ENCODE peak calls at places on chromosomes 4 and X, in six cellular contexts. One of them, this sample, is unnamed.

GRCh38 chrX:9164535-9165425 is 130.9 kb upstream of the FAM9B start:
- DNase-seq in IMR-90: no peak
- DNase-seq in testis: no peak
- DNase-seq in upper lobe of right lung: no peak
- DNase-seq in aorta: no peak
- DNase-seq in Caco-2: no peak
- DNase-seq in this sample: no peak

GRCh38 chrX:16664626-16665025 is 14.7 kb downstream of the S100G start:
- DNase-seq in upper lobe of right lung: no peak
- DNase-seq in Caco-2: no peak
- DNase-seq in testis: no peak
- DNase-seq in IMR-90: no peak
- DNase-seq in aorta: no peak
- DNase-seq in this sample: peak; percentile 46

GRCh38 chr4:158826057-158826456 is 57.2 kb downstream of the FNIP2 start:
- DNase-seq in Caco-2: no peak
- DNase-seq in upper lobe of right lung: no peak
- DNase-seq in testis: no peak
- DNase-seq in IMR-90: peak; percentile 26
- DNase-seq in aorta: no peak
- DNase-seq in this sample: no peak

GRCh38 chr4:70920592-70920991 is 18.4 kb downstream of the MOB1B start:
- DNase-seq in aorta: no peak
- DNase-seq in IMR-90: no peak
- DNase-seq in Caco-2: no peak
- DNase-seq in testis: no peak
- DNase-seq in upper lobe of right lung: no peak
- DNase-seq in this sample: no peak

GRCh38 chrX:43974076-43974475 is 886 bp upstream of the NDP start:
- DNase-seq in IMR-90: no peak
- DNase-seq in testis: no peak
- DNase-seq in Caco-2: no peak
- DNase-seq in upper lobe of right lung: no peak
- DNase-seq in aorta: no peak
- DNase-seq in this sample: no peak

GRCh38 chrX:57519578-57520118 is 72.2 kb upstream of the ZXDB start:
- DNase-seq in Caco-2: no peak
- DNase-seq in aorta: no peak
- DNase-seq in testis: no peak
- DNase-seq in upper lobe of right lung: no peak
- DNase-seq in IMR-90: no peak
- DNase-seq in this sample: no peak

GRCh38 chr4:103934178-103934789 is 214.5 kb upstream of the TACR3 start:
- DNase-seq in IMR-90: peak; percentile 28
- DNase-seq in testis: peak; percentile 52
- DNase-seq in Caco-2: peak; percentile 34
- DNase-seq in aorta: no peak
- DNase-seq in upper lobe of right lung: no peak
- DNase-seq in this sample: peak; percentile 43

GRCh38 chr4:147284935-147285334 is 196.0 kb upstream of the EDNRA start:
- DNase-seq in aorta: no peak
- DNase-seq in Caco-2: no peak
- DNase-seq in upper lobe of right lung: no peak
- DNase-seq in testis: no peak
- DNase-seq in IMR-90: no peak
- DNase-seq in this sample: no peak

GRCh38 chrX:20267924-20268701 is 1.4 kb upstream of the RPS6KA3 start:
- DNase-seq in Caco-2: peak; percentile 9
- DNase-seq in IMR-90: no peak
- DNase-seq in upper lobe of right lung: peak; percentile 74
- DNase-seq in aorta: peak; percentile 74
- DNase-seq in testis: peak; percentile 37
- DNase-seq in this sample: peak; percentile 73

GRCh38 chr4:113469023-113469390 is 292.5 kb downstream of the CAMK2D start:
- DNase-seq in Caco-2: no peak
- DNase-seq in IMR-90: peak; percentile 43
- DNase-seq in upper lobe of right lung: no peak
- DNase-seq in testis: no peak
- DNase-seq in aorta: no peak
- DNase-seq in this sample: no peak

GRCh38 chrX:43655961-43656494 is at the start of gene MAOA:
- DNase-seq in testis: peak; percentile 58
- DNase-seq in aorta: peak; percentile 84
- DNase-seq in Caco-2: no peak
- DNase-seq in IMR-90: no peak
- DNase-seq in upper lobe of right lung: peak; percentile 92
- DNase-seq in this sample: peak; percentile 61

GRCh38 chr4:8702020-8702495 is 109.5 kb downstream of the CPZ start:
- DNase-seq in aorta: no peak
- DNase-seq in upper lobe of right lung: peak; percentile 25
- DNase-seq in Caco-2: no peak
- DNase-seq in testis: no peak
- DNase-seq in IMR-90: no peak
- DNase-seq in this sample: peak; percentile 42

GRCh38 chr4:98476891-98477290 is 181.5 kb downstream of the TSPAN5 start:
- DNase-seq in IMR-90: no peak
- DNase-seq in upper lobe of right lung: no peak
- DNase-seq in testis: no peak
- DNase-seq in Caco-2: no peak
- DNase-seq in aorta: no peak
- DNase-seq in this sample: no peak

GRCh38 chrX:23935116-23935515 is 27.3 kb downstream of the CXorf58 start:
- DNase-seq in IMR-90: no peak
- DNase-seq in upper lobe of right lung: no peak
- DNase-seq in testis: no peak
- DNase-seq in Caco-2: no peak
- DNase-seq in aorta: no peak
- DNase-seq in this sample: no peak

GRCh38 chr4:53591372-53591892 is at the start of gene LNX1:
- DNase-seq in upper lobe of right lung: peak; percentile 87
- DNase-seq in testis: no peak
- DNase-seq in Caco-2: peak; percentile 96
- DNase-seq in aorta: peak; percentile 48
- DNase-seq in IMR-90: no peak
- DNase-seq in this sample: peak; percentile 62

GRCh38 chr4:20337261-20337664 is 85.6 kb downstream of the SLIT2 start:
- DNase-seq in testis: no peak
- DNase-seq in upper lobe of right lung: no peak
- DNase-seq in aorta: no peak
- DNase-seq in IMR-90: peak; percentile 15
- DNase-seq in Caco-2: no peak
- DNase-seq in this sample: no peak

GRCh38 chr4:174193438-174194015 is 89.9 kb downstream of the FBXO8 start:
- DNase-seq in upper lobe of right lung: no peak
- DNase-seq in IMR-90: peak; percentile 7
- DNase-seq in Caco-2: peak; percentile 47
- DNase-seq in aorta: no peak
- DNase-seq in testis: no peak
- DNase-seq in this sample: no peak

GRCh38 chr4:182307746-182308145 is 64.5 kb downstream of the TENM3 start:
- DNase-seq in Caco-2: no peak
- DNase-seq in upper lobe of right lung: no peak
- DNase-seq in testis: peak; percentile 20
- DNase-seq in IMR-90: peak; percentile 97
- DNase-seq in aorta: no peak
- DNase-seq in this sample: no peak

GRCh38 chr4:88880501-88881226 is 176.3 kb downstream of the FAM13A start:
- DNase-seq in testis: no peak
- DNase-seq in IMR-90: no peak
- DNase-seq in aorta: no peak
- DNase-seq in upper lobe of right lung: no peak
- DNase-seq in Caco-2: no peak
- DNase-seq in this sample: no peak

GRCh38 chrX:15204130-15204751 is 65.6 kb downstream of the ASB9 start:
- DNase-seq in upper lobe of right lung: no peak
- DNase-seq in testis: no peak
- DNase-seq in Caco-2: no peak
- DNase-seq in aorta: no peak
- DNase-seq in IMR-90: no peak
- DNase-seq in this sample: no peak

GRCh38 chrX:11533211-11533651 is 132.5 kb downstream of the ARHGAP6 start:
- DNase-seq in aorta: no peak
- DNase-seq in IMR-90: peak; percentile 89
- DNase-seq in testis: no peak
- DNase-seq in Caco-2: peak; percentile 18
- DNase-seq in upper lobe of right lung: no peak
- DNase-seq in this sample: peak; percentile 28

GRCh38 chr4:155757745-155758265 is 1.0 kb upstream of the GUCY1B1 start:
- DNase-seq in IMR-90: no peak
- DNase-seq in Caco-2: no peak
- DNase-seq in aorta: no peak
- DNase-seq in upper lobe of right lung: no peak
- DNase-seq in testis: no peak
- DNase-seq in this sample: no peak

GRCh38 chr4:8901335-8901734 is 29.7 kb upstream of the HMX1 start:
- DNase-seq in Caco-2: no peak
- DNase-seq in aorta: peak; percentile 8
- DNase-seq in IMR-90: no peak
- DNase-seq in testis: no peak
- DNase-seq in upper lobe of right lung: no peak
- DNase-seq in this sample: no peak

GRCh38 chrX:48676893-48677270 is 6.7 kb upstream of the WAS start:
- DNase-seq in testis: no peak
- DNase-seq in upper lobe of right lung: no peak
- DNase-seq in IMR-90: no peak
- DNase-seq in aorta: no peak
- DNase-seq in Caco-2: no peak
- DNase-seq in this sample: peak; percentile 65

GRCh38 chrX:48681539-48682183 is 1.9 kb upstream of the WAS start:
- DNase-seq in upper lobe of right lung: no peak
- DNase-seq in IMR-90: no peak
- DNase-seq in Caco-2: no peak
- DNase-seq in aorta: no peak
- DNase-seq in testis: no peak
- DNase-seq in this sample: no peak

GRCh38 chrX:48676106-48676892 is 7.3 kb upstream of the WAS start:
- DNase-seq in aorta: peak; percentile 93
- DNase-seq in testis: peak; percentile 89
- DNase-seq in upper lobe of right lung: peak; percentile 94
- DNase-seq in IMR-90: peak; percentile 75
- DNase-seq in Caco-2: peak; percentile 92
- DNase-seq in this sample: peak; percentile 98

GRCh38 chrX:48683411-48683982 is at the start of gene WAS:
- DNase-seq in Caco-2: no peak
- DNase-seq in upper lobe of right lung: peak; percentile 64
- DNase-seq in IMR-90: no peak
- DNase-seq in aorta: peak; percentile 59
- DNase-seq in testis: no peak
- DNase-seq in this sample: peak; percentile 17

DNA sequence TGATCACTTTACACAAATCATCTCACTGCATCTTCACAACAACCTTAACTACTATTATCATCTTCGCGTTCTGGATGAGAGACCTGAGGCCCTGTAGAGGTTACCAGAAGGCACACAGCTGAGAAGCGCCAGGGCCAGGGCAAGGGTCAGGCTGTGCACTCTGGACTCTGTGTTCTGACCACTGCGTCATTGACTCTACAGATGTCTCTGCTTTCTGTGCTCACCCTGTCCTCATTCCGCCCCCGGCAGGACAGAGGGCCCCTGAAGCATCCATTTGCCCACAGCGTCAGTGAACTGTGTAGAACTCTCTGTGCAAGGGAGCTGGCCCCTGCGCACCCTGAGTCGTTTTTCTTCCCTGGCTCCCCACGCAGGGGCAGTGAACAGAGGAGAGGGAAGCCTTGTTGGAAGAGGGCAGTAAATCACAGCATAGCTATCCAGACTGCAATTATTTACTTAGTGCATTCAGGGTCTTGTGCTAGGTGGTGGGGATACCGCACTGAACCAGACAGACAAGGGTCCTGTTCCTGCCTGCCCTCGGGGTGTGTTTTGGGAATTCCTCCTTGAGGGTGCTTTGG is 6.1 kb upstream of the WAS start:
- DNase-seq in IMR-90: no peak
- DNase-seq in upper lobe of right lung: no peak
- DNase-seq in aorta: no peak
- DNase-seq in testis: no peak
- DNase-seq in Caco-2: peak; percentile 32
- DNase-seq in this sample: no peak
- H3K4me3 ChIP-seq in IMR-90: no peak overlapping the region
- H3K4me3 ChIP-seq in upper lobe of right lung: no peak overlapping the region
- H3K4me3 ChIP-seq in aorta: no peak overlapping the region
- H3K4me3 ChIP-seq in testis: no peak overlapping the region
- H3K4me3 ChIP-seq in Caco-2: peak overlapping the region; percentile 82
- H3K4me3 ChIP-seq in this sample: peak overlapping the region; percentile 74

DNA sequence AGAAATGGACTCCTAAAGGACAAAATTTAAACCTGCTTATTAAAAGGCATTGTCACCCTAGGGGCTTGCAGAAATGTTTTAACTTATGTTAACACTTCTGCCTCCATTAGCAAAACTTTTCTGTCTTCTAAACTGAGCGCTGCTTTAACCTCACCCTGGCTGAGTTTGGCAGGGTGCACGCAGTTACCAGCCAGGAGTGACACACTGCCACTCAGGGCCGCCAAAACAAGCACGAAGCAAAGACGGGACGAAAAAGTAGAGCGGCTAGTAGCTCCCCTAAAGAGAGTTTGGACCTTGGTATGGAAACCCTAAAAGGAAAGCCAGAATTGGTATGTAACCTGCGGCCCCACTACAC is 23.8 kb upstream of the UVSSA start:
- DNase-seq in upper lobe of right lung: no peak
- DNase-seq in testis: no peak
- DNase-seq in Caco-2: no peak
- DNase-seq in IMR-90: no peak
- DNase-seq in aorta: no peak
- DNase-seq in this sample: no peak
- H3K36me3 ChIP-seq in upper lobe of right lung: peaks cover 59% of the 10 kb centered on the region
- H3K36me3 ChIP-seq in testis: no peaks in the 10 kb centered on the region
- H3K36me3 ChIP-seq in Caco-2: peaks cover 1% of the 10 kb centered on the region
- H3K36me3 ChIP-seq in IMR-90: peaks cover 58% of the 10 kb centered on the region
- H3K36me3 ChIP-seq in aorta: no peaks in the 10 kb centered on the region
- H3K36me3 ChIP-seq in this sample: peaks cover 11% of the 10 kb centered on the region

GRCh38 chrX:139691493-139691842 is 16.5 kb downstream of the MCF2 start:
- DNase-seq in testis: peak; percentile 26
- DNase-seq in upper lobe of right lung: no peak
- DNase-seq in Caco-2: no peak
- DNase-seq in aorta: no peak
- DNase-seq in IMR-90: no peak
- DNase-seq in this sample: no peak
- H3K4me3 ChIP-seq in testis: no peak overlapping the region
- H3K4me3 ChIP-seq in upper lobe of right lung: peak overlapping the region; percentile 35
- H3K4me3 ChIP-seq in Caco-2: no peak overlapping the region
- H3K4me3 ChIP-seq in aorta: no peak overlapping the region
- H3K4me3 ChIP-seq in IMR-90: no peak overlapping the region
- H3K4me3 ChIP-seq in this sample: peak overlapping the region; percentile 39

DNA sequence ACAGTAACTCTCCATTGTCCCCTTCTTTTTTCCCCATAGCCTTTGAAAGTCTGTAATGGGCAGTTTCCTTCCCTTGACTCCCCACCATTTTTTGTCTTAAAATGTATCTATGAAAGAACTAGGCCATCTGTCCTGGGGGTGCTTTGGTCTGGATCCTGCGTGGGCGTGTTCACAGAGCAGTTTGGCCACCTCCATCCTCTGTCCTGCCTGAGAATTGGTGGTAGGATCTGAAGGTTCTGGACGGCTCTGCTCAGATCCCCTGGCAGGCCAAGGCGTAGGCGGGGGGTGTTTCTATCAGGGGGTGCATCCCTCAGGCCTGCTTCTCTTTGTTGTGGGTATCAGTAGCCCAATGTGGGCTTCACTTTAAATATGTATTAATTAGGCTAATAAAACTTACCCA is 107.1 kb downstream of the FAM193A start:
- DNase-seq in aorta: no peak
- DNase-seq in IMR-90: no peak
- DNase-seq in Caco-2: no peak
- DNase-seq in upper lobe of right lung: peak; percentile 19
- DNase-seq in testis: peak; percentile 1
- DNase-seq in this sample: no peak
- H3K36me3 ChIP-seq in aorta: peaks cover 7% of the 10 kb centered on the region
- H3K36me3 ChIP-seq in IMR-90: peaks cover 57% of the 10 kb centered on the region
- H3K36me3 ChIP-seq in Caco-2: peaks cover 2% of the 10 kb centered on the region
- H3K36me3 ChIP-seq in upper lobe of right lung: peaks cover 84% of the 10 kb centered on the region
- H3K36me3 ChIP-seq in testis: no peaks in the 10 kb centered on the region
- H3K36me3 ChIP-seq in this sample: peaks cover 26% of the 10 kb centered on the region